ENCODE peak calls at places on chromosomes 16 and 17, in four cellular contexts. K is T-cell; P is activated CD4-positive, alpha-beta T cell treated with anti-CD3 and anti-CD28 coated beads for 1 hour; N is Kasumi-1. W is an unnamed sample.

GRCh38 chr16:27960619-27961295 is 102.8 kb downstream of the GSG1L start:
- DNase-seq in K (no peak), P (no peak), N (no peak), W (no peak)

GRCh38 chr17:41734139-41734948 is at the start of gene HAP1:
- DNase-seq in K (no peak), P (no peak), N (peak), W (peak)

GRCh38 chr16:19005561-19006445 is 22.1 kb downstream of the TMC7 start:
- DNase-seq in K (no peak), P (no peak), N (no peak), W (no peak)

GRCh38 chr17:74532115-74532514 is 840 bp upstream of the CD300LB start:
- DNase-seq in K (no peak), P (no peak), N (peak), W (peak)

GRCh38 chr16:85372627-85373372 is 240.3 kb upstream of the GSE1 start:
- DNase-seq in K (no peak), P (no peak), N (peak), W (no peak)

GRCh38 chr17:81453049-81453448 is 57.8 kb downstream of the BAHCC1 start:
- DNase-seq in K (no peak), P (no peak), N (no peak), W (no peak)

GRCh38 chr16:66470556-66470955 is 43.5 kb downstream of the BEAN1 start:
- DNase-seq in K (no peak), P (no peak), N (no peak), W (no peak)

GRCh38 chr16:14325921-14326401 is 254.8 kb downstream of the MRTFB start:
- DNase-seq in K (no peak), P (no peak), N (no peak), W (no peak)

GRCh38 chr17:5745091-5745820 is 160.9 kb upstream of the NLRP1 start:
- DNase-seq in K (no peak), P (no peak), N (no peak), W (no peak)

GRCh38 chr17:49117581-49118230 is 14.9 kb upstream of the B4GALNT2 start:
- DNase-seq in K (no peak), P (no peak), N (no peak), W (no peak)

GRCh38 chr16:55204923-55205322 is 119.1 kb upstream of the IRX6 start:
- DNase-seq in K (no peak), P (no peak), N (no peak), W (no peak)

GRCh38 chr17:8747731-8748130 is 3.1 kb upstream of the CCDC42 start:
- DNase-seq in K (no peak), P (no peak), N (no peak), W (no peak)

GRCh38 chr16:12253731-12254130 is 277.2 kb downstream of the SNX29 start:
- DNase-seq in K (no peak), P (no peak), N (no peak), W (no peak)

GRCh38 chr17:39929657-39930407 is 2.3 kb downstream of the LRRC3C start:
- DNase-seq in K (no peak), P (no peak), N (no peak), W (no peak)

GRCh38 chr17:40903129-40903847 is 18.2 kb upstream of the KRT20 start:
- DNase-seq in K (no peak), P (no peak), N (no peak), W (no peak)

GRCh38 chr17:75683467-75684041 is 16.4 kb downstream of the SAP30BP start:
- DNase-seq in K (no peak), P (no peak), N (no peak), W (no peak)

GRCh38 chr17:45334701-45335677 is 18.2 kb upstream of the MAP3K14 start:
- DNase-seq in K (no peak), P (no peak), N (no peak), W (peak)

GRCh38 chr16:74768239-74768638 is 6.4 kb downstream of the FA2H start:
- DNase-seq in K (no peak), P (no peak), N (no peak), W (no peak)

GRCh38 chr16:84054271-84054670 is 11.7 kb upstream of the SLC38A8 start:
- DNase-seq in K (no peak), P (no peak), N (no peak), W (no peak)

GRCh38 chr17:6170349-6170748 is 100.2 kb downstream of the WSCD1 start:
- DNase-seq in K (no peak), P (no peak), N (no peak), W (no peak)

GRCh38 chr17:74531231-74531761 is at the start of gene CD300LB:
- DNase-seq in K (no peak), P (no peak), N (peak), W (peak)

GRCh38 chr16:17470871-17471744 is at the start of gene XYLT1:
- DNase-seq in K (peak), P (peak), N (no peak), W (peak)

GRCh38 chr16:425740-426114 is 278 bp downstream of the RAB11FIP3 start:
- DNase-seq in K (no peak), P (no peak), N (no peak), W (no peak)

GRCh38 chr16:20129375-20129774 is 55.7 kb upstream of the GPR139 start:
- DNase-seq in K (no peak), P (no peak), N (no peak), W (no peak)

GRCh38 chr17:76032073-76032779 is 5.1 kb upstream of the EVPL start:
- DNase-seq in K (no peak), P (no peak), N (no peak), W (no peak)

GRCh38 chr16:23269248-23270091 is 32.6 kb upstream of the SCNN1B start:
- DNase-seq in K (no peak), P (no peak), N (no peak), W (no peak)

GRCh38 chr16:87864331-87864989 is 4.8 kb downstream of the SLC7A5 start:
- DNase-seq in K (no peak), P (no peak), N (no peak), W (no peak)

GRCh38 chr17:80455328-80455710 is 21.1 kb downstream of the NPTX1 start:
- DNase-seq in K (peak), P (no peak), N (peak), W (no peak)

GRCh38 chr17:78748730-78749317 is 33.2 kb downstream of the CYTH1 start:
- DNase-seq in K (peak), P (peak), N (peak), W (no peak)

GRCh38 chr16:24984903-24985675 is 30.1 kb downstream of the ARHGAP17 start:
- DNase-seq in K (no peak), P (no peak), N (no peak), W (no peak)

GRCh38 chr17:33520404-33521032 is 227.4 kb upstream of the ASIC2 start:
- DNase-seq in K (no peak), P (peak), N (peak), W (peak)

GRCh38 chr16:68492501-68493411 is 44.4 kb upstream of the SMPD3 start:
- DNase-seq in K (no peak), P (no peak), N (no peak), W (no peak)

GRCh38 chr17:62827722-62828498 is 19.8 kb upstream of the MARCHF10 start:
- DNase-seq in K (no peak), P (no peak), N (peak), W (no peak)

GRCh38 chr16:20849587-20850390 is 43.5 kb downstream of the REXO5 start:
- DNase-seq in K (peak), P (peak), N (peak), W (peak)

GRCh38 chr17:48529191-48529979 is 1.4 kb downstream of the HOXB1 start:
- DNase-seq in K (no peak), P (no peak), N (no peak), W (no peak)

GRCh38 chr16:48366165-48367093 is 18.8 kb downstream of the SIAH1 start:
- DNase-seq in K (peak), P (peak), N (peak), W (no peak)